ENCODE peak calls at places on chromosome 11, in nine cellular contexts. F, E, X, W, N, R, Q, S and Y are unnamed samples.

GRCh38 chr11:44623716-44624491 is 58.4 kb downstream of the CD82 start:
- DNase-seq in F (no peak), E (no peak), X (no peak), W (no peak), N (no peak), R (no peak), Q (peak; percentile 83), S (no peak), Y (no peak)

GRCh38 chr11:1270476-1270875 is 39.0 kb downstream of the TOLLIP start:
- DNase-seq in F (no peak), E (no peak), X (no peak), W (no peak), N (no peak), R (no peak), Q (no peak), S (no peak), Y (no peak)

GRCh38 chr11:128564642-128565245 is 22.6 kb downstream of the ETS1 start:
- DNase-seq in F (no peak), E (no peak), X (no peak), W (no peak), N (no peak), R (no peak), Q (no peak), S (no peak), Y (no peak)

GRCh38 chr11:128365044-128365443 is 222.3 kb downstream of the ETS1 start:
- DNase-seq in F (no peak), E (peak; percentile 76), X (no peak), W (no peak), N (peak; percentile 48), R (no peak), Q (no peak), S (no peak), Y (no peak)

GRCh38 chr11:352456-353180 is 16.7 kb upstream of the B4GALNT4 start:
- DNase-seq in F (no peak), E (no peak), X (no peak), W (no peak), N (no peak), R (no peak), Q (no peak), S (no peak), Y (no peak)

GRCh38 chr11:92024788-92025187 is 199.8 kb upstream of the FAT3 start:
- DNase-seq in F (no peak), E (peak; percentile 35), X (no peak), W (no peak), N (no peak), R (no peak), Q (no peak), S (no peak), Y (no peak)

GRCh38 chr11:109853156-109853776 is 239.9 kb upstream of the ZC3H12C start:
- DNase-seq in F (peak; percentile 34), E (peak; percentile 81), X (no peak), W (no peak), N (peak; percentile 51), R (no peak), Q (no peak), S (no peak), Y (peak; percentile 23)

GRCh38 chr11:72771507-72771906 is 19.3 kb upstream of the ARAP1 start:
- DNase-seq in F (no peak), E (peak; percentile 51), X (no peak), W (no peak), N (no peak), R (no peak), Q (no peak), S (no peak), Y (peak; percentile 72)

GRCh38 chr11:76523147-76523546 is 78.3 kb downstream of the EMSY start:
- DNase-seq in F (no peak), E (no peak), X (no peak), W (no peak), N (no peak), R (no peak), Q (no peak), S (no peak), Y (no peak)

GRCh38 chr11:70410276-70410675 is 11.9 kb downstream of the CTTN start:
- DNase-seq in F (no peak), E (no peak), X (no peak), W (no peak), N (no peak), R (peak; percentile 35), Q (no peak), S (no peak), Y (no peak)

GRCh38 chr11:107741044-107741823 is 29.4 kb upstream of the SLN start:
- DNase-seq in F (peak; percentile 13), E (peak; percentile 57), X (no peak), W (peak; percentile 61), N (peak; percentile 50), R (no peak), Q (no peak), S (no peak), Y (peak; percentile 18)

GRCh38 chr11:71383461-71383860 is 64.7 kb downstream of the DHCR7 start:
- DNase-seq in F (no peak), E (no peak), X (no peak), W (no peak), N (no peak), R (no peak), Q (no peak), S (no peak), Y (no peak)

GRCh38 chr11:41245704-41246398 is 213.6 kb downstream of the LRRC4C start:
- DNase-seq in F (no peak), E (no peak), X (no peak), W (no peak), N (no peak), R (peak; percentile 1), Q (no peak), S (no peak), Y (no peak)

GRCh38 chr11:116847612-116848011 is 10.2 kb upstream of the APOA1 start:
- DNase-seq in F (no peak), E (no peak), X (no peak), W (no peak), N (no peak), R (no peak), Q (no peak), S (no peak), Y (no peak)

GRCh38 chr11:131688056-131688693 is 317.8 kb downstream of the NTM start:
- DNase-seq in F (peak; percentile 3), E (peak; percentile 57), X (no peak), W (peak; percentile 62), N (peak; percentile 25), R (peak; percentile 83), Q (peak; percentile 89), S (no peak), Y (peak; percentile 62)

GRCh38 chr11:113574171-113574570 is 99.0 kb upstream of the DRD2 start:
- DNase-seq in F (no peak), E (no peak), X (no peak), W (no peak), N (no peak), R (no peak), Q (no peak), S (no peak), Y (peak; percentile 50)

GRCh38 chr11:122754553-122755322 is 83.6 kb upstream of the CRTAM start:
- DNase-seq in F (no peak), E (no peak), X (peak; percentile 12), W (no peak), N (peak; percentile 73), R (no peak), Q (no peak), S (peak; percentile 13), Y (no peak)

GRCh38 chr11:13114566-13115465 is 105.7 kb downstream of the RASSF10 start:
- DNase-seq in F (peak; percentile 59), E (peak; percentile 13), X (peak; percentile 70), W (peak; percentile 48), N (no peak), R (peak; percentile 20), Q (no peak), S (no peak), Y (peak; percentile 39)

GRCh38 chr11:44143987-44144909 is 48.8 kb downstream of the EXT2 start:
- DNase-seq in F (no peak), E (peak; percentile 81), X (no peak), W (no peak), N (no peak), R (no peak), Q (no peak), S (no peak), Y (no peak)

GRCh38 chr11:134743809-134744195 is 331.8 kb upstream of the B3GAT1 start:
- DNase-seq in F (no peak), E (no peak), X (no peak), W (no peak), N (no peak), R (no peak), Q (peak; percentile 41), S (no peak), Y (no peak)

GRCh38 chr11:59818572-59818971 is 8.0 kb upstream of the MRPL16 start:
- DNase-seq in F (no peak), E (no peak), X (no peak), W (no peak), N (peak; percentile 45), R (no peak), Q (no peak), S (no peak), Y (no peak)

GRCh38 chr11:109033627-109034340 is 368.9 kb downstream of the DDX10 start:
- DNase-seq in F (no peak), E (peak; percentile 86), X (no peak), W (no peak), N (no peak), R (no peak), Q (no peak), S (no peak), Y (no peak)

GRCh38 chr11:26079966-26080365 is 252.0 kb upstream of the ANO3 start:
- DNase-seq in F (no peak), E (no peak), X (no peak), W (no peak), N (no peak), R (no peak), Q (no peak), S (no peak), Y (no peak)

GRCh38 chr11:133163463-133164419 is 368.6 kb downstream of the OPCML start:
- DNase-seq in F (peak; percentile 1), E (peak; percentile 27), X (peak; percentile 1), W (no peak), N (peak; percentile 34), R (peak; percentile 4), Q (no peak), S (no peak), Y (no peak)

GRCh38 chr11:35539781-35540281 is 14.4 kb upstream of the PAMR1 start:
- DNase-seq in F (no peak), E (peak; percentile 78), X (peak; percentile 35), W (no peak), N (no peak), R (no peak), Q (no peak), S (no peak), Y (peak; percentile 32)

GRCh38 chr11:47152953-47153950 is 23.4 kb downstream of the ARFGAP2 start:
- DNase-seq in F (peak; percentile 86), E (peak; percentile 74), X (peak; percentile 74), W (peak; percentile 72), N (peak; percentile 64), R (peak; percentile 87), Q (no peak), S (no peak), Y (peak; percentile 71)

GRCh38 chr11:70456921-70457532 is 58.7 kb downstream of the CTTN start:
- DNase-seq in F (no peak), E (no peak), X (no peak), W (no peak), N (no peak), R (peak; percentile 21), Q (no peak), S (no peak), Y (no peak)